ENCODE peak calls at places on chromosomes 5 and 9, in eight cellular contexts. F is right atrium auricular region, X is PC-3, O is A673, A is fibroblast of lung, L is breast epithelium, K is spleen, E is GM23248. Y is an unnamed sample.
A peak's percentile ranks its signal among the peaks of the same experiment; 100 is the strongest.

GRCh38 chr9:86867658-86868313 is 79.5 kb downstream of the GAS1 start:
- DNase-seq in L (no peak), K (no peak), F (no peak), E (no peak), O (peak; percentile 63), X (no peak), A (no peak), Y (no peak)

GRCh38 chr9:130682490-130683121 is 11.0 kb upstream of the EXOSC2 start:
- DNase-seq in L (peak; percentile 86), O (peak; percentile 83), E (peak; percentile 92), K (peak; percentile 90), X (peak; percentile 85), F (peak; percentile 67), A (peak; percentile 61), Y (peak; percentile 29)

GRCh38 chr5:79514391-79515105 is 614 bp upstream of the HOMER1 start:
- DNase-seq in X (peak; percentile 81), F (peak; percentile 92), K (peak; percentile 93), L (peak; percentile 93), A (peak; percentile 97), O (peak; percentile 93), E (peak; percentile 96), Y (peak; percentile 74)

GRCh38 chr5:118220491-118220890 is 767.9 kb downstream of the DTWD2 start:
- DNase-seq in F (no peak), A (peak; percentile 18), K (no peak), E (peak; percentile 35), L (no peak), X (no peak), O (no peak), Y (no peak)

GRCh38 chr5:6676702-6677101 is 36.5 kb upstream of the TENT4A start:
- DNase-seq in K (no peak), E (peak; percentile 49), L (no peak), O (no peak), X (peak; percentile 76), A (peak; percentile 4), F (no peak), Y (no peak)

GRCh38 chr5:78221964-78222451 is 72.5 kb downstream of the AP3B1 start:
- DNase-seq in X (peak; percentile 2), O (peak; percentile 10), L (no peak), F (no peak), A (no peak), E (peak; percentile 15), K (peak; percentile 76), Y (no peak)

GRCh38 chr5:74693176-74693575 is 8.1 kb downstream of the HEXB start:
- DNase-seq in O (no peak), L (no peak), X (no peak), A (peak; percentile 41), K (no peak), E (peak; percentile 29), F (no peak), Y (no peak)

GRCh38 chr5:150497274-150497988 is 10.5 kb upstream of the NDST1 start:
- DNase-seq in A (peak; percentile 95), E (peak; percentile 99), L (peak; percentile 77), X (peak; percentile 95), O (peak; percentile 82), F (peak; percentile 91), K (no peak), Y (peak; percentile 74)

GRCh38 chr5:140571105-140571504 is 6.5 kb downstream of the SLC35A4 start:
- DNase-seq in F (no peak), X (no peak), L (no peak), O (no peak), E (no peak), K (no peak), A (no peak), Y (no peak)

GRCh38 chr9:79189511-79189924 is 382.2 kb upstream of the TLE4 start:
- DNase-seq in L (no peak), F (no peak), O (no peak), E (peak; percentile 89), A (peak; percentile 99), X (peak; percentile 5), K (no peak), Y (no peak)

GRCh38 chr9:14345586-14346237 is 31.8 kb upstream of the NFIB start:
- DNase-seq in F (no peak), E (no peak), A (no peak), L (no peak), X (no peak), K (no peak), O (no peak), Y (no peak)

GRCh38 chr9:113474372-113474771 is 10.8 kb downstream of the RGS3 start:
- DNase-seq in F (no peak), E (no peak), X (no peak), A (no peak), K (no peak), L (no peak), O (no peak), Y (no peak)

GRCh38 chr9:113475992-113476391 is 12.5 kb downstream of the RGS3 start:
- DNase-seq in X (no peak), L (no peak), O (no peak), K (no peak), E (no peak), A (no peak), F (no peak), Y (no peak)

GRCh38 chr9:113477058-113477457 is 13.5 kb downstream of the RGS3 start:
- DNase-seq in O (no peak), A (no peak), L (no peak), E (no peak), X (no peak), F (no peak), K (no peak), Y (no peak)

GRCh38 chr9:113476511-113476916 is 13.0 kb downstream of the RGS3 start:
- DNase-seq in X (no peak), K (no peak), E (no peak), L (no peak), A (no peak), F (no peak), O (no peak), Y (no peak)

DNA sequence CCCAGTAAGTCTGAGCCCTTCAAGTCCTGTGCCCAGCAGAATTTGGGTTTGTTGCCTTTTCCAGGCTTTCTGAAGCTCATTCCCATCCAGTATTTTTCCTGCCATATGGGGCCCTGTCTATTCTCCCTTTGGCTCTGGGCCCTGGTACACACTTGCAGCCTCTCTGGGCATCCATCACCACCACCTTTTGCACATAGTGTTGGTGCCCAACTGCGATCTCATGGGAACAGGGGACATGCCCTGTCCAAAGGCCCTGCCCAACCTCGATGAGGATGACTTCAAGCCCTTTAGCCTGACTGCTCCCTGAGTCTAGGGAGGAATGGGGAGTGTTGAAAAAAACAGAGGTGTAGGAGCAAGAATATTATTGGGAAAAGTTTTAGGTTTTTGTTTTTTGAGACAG is 11.5 kb downstream of the RGS3 start:
- DNase-seq in A (no peak), O (no peak), L (no peak), K (no peak), F (no peak), E (no peak), X (no peak), Y (no peak)
- H3K27ac ChIP-seq in A (no peak overlapping the region), O (no peak overlapping the region), L (no peak overlapping the region), K (no peak overlapping the region), F (peak overlapping the region; percentile 69), E (no peak overlapping the region), X (no peak overlapping the region), Y (peak overlapping the region; percentile 49)

GRCh38 chr5:176609724-176610429 is at the start of gene GPRIN1:
- DNase-seq in F (no peak), A (peak; percentile 29), X (peak; percentile 68), K (peak; percentile 88), E (peak; percentile 80), L (no peak), O (peak; percentile 71), Y (no peak)

GRCh38 chr5:176612008-176612407 is 2.1 kb upstream of the GPRIN1 start:
- DNase-seq in K (no peak), L (no peak), A (no peak), F (no peak), E (no peak), X (no peak), O (no peak), Y (no peak)

GRCh38 chr5:176611435-176611834 is 1.5 kb upstream of the GPRIN1 start:
- DNase-seq in O (peak; percentile 62), K (no peak), L (peak; percentile 79), A (peak; percentile 83), F (no peak), X (peak; percentile 85), E (peak; percentile 94), Y (no peak)

GRCh38 chr5:176608937-176609723 is 826 bp downstream of the GPRIN1 start:
- DNase-seq in O (peak; percentile 32), E (peak; percentile 38), A (no peak), X (no peak), L (no peak), F (no peak), K (no peak), Y (no peak)

DNA sequence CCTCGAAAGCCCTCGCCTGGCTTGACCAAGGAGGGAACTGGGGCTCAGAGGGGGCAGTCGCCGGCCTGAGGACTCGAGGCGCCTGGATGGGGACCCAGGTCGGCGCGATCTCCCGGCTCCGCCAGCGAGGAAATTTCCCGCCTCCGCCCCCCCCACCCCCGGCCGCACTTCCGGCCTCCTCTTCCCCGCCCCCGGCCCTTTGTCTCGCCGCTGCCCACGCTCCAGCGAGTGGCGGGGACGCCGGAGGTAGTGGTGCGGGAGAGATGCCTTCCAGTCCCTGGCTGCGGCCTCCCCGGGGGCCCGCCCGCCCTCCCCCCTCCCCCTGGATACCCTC is 441 bp upstream of the GPRIN1 start:
- DNase-seq in E (no peak), A (no peak), K (no peak), O (peak; percentile 28), X (no peak), L (no peak), F (no peak), Y (no peak)
- H3K4me3 ChIP-seq in E (peak overlapping the region; percentile 74), A (peak overlapping the region; percentile 65), K (peak overlapping the region; percentile 82), O (peak overlapping the region; percentile 53), X (peak overlapping the region; percentile 77), L (peak overlapping the region; percentile 62), F (peak overlapping the region; percentile 51), Y (peak overlapping the region; percentile 73)

GRCh38 chr5:131607418-131607817 is 27.6 kb downstream of the RAPGEF6 start:
- DNase-seq in K (no peak), L (no peak), X (no peak), F (no peak), O (no peak), E (no peak), A (no peak), Y (no peak)
- H3K27ac ChIP-seq in K (no peak overlapping the region), L (no peak overlapping the region), X (no peak overlapping the region), F (no peak overlapping the region), O (no peak overlapping the region), E (no peak overlapping the region), A (no peak overlapping the region), Y (no peak overlapping the region)

GRCh38 chr9:90896231-90896630 is 94.6 kb downstream of the SYK start:
- DNase-seq in A (no peak), F (no peak), L (no peak), O (no peak), X (no peak), K (no peak), E (no peak), Y (no peak)

GRCh38 chr9:90898229-90898628 is 96.6 kb downstream of the SYK start:
- DNase-seq in L (no peak), X (peak; percentile 6), O (no peak), E (peak; percentile 30), F (no peak), A (no peak), K (no peak), Y (no peak)

GRCh38 chr9:90900130-90900529 is 98.5 kb downstream of the SYK start:
- DNase-seq in F (no peak), A (no peak), E (peak; percentile 18), O (no peak), L (no peak), X (no peak), K (no peak), Y (no peak)

GRCh38 chr9:90901933-90902332 is 100.3 kb downstream of the SYK start:
- DNase-seq in L (no peak), X (no peak), F (no peak), K (no peak), A (no peak), O (no peak), E (no peak), Y (no peak)

GRCh38 chr9:90899287-90899686 is 97.7 kb downstream of the SYK start:
- DNase-seq in L (no peak), O (no peak), A (no peak), X (no peak), E (no peak), K (no peak), F (no peak), Y (no peak)
- H3K4me3 ChIP-seq in L (no peak overlapping the region), O (no peak overlapping the region), A (no peak overlapping the region), X (no peak overlapping the region), E (no peak overlapping the region), K (no peak overlapping the region), F (no peak overlapping the region), Y (no peak overlapping the region)